ENCODE peak calls at places on chromosomes 7 and 10, in seven cellular contexts. C is HCT116, R is ovary, T is esophagus squamous epithelium, Q is IMR-90, U is suprapubic skin, B is tibial nerve. L is an unnamed sample.

GRCh38 chr7:149729586-149729982 is 43.8 kb downstream of the ZNF467 start:
- DNase-seq in T (no peak), R (no peak), B (no peak), Q (no peak), U (no peak), C (no peak), L (no peak)

GRCh38 chr7:153021542-153021941 is 262.0 kb downstream of the ACTR3B start:
- DNase-seq in U (no peak), B (no peak), C (no peak), R (no peak), Q (no peak), T (no peak), L (no peak)

GRCh38 chr7:157943561-157943960 is 606.8 kb downstream of the DNAJB6 start:
- DNase-seq in Q (no peak), R (no peak), B (no peak), U (no peak), C (no peak), T (no peak), L (no peak)

GRCh38 chr10:74391786-74392185 is 240.8 kb downstream of the ADK start:
- DNase-seq in C (no peak), T (no peak), B (no peak), Q (no peak), R (no peak), U (no peak), L (no peak)

GRCh38 chr7:105881439-105881838 is 5.0 kb upstream of the ATXN7L1 start:
- DNase-seq in U (no peak), B (no peak), C (no peak), R (no peak), Q (no peak), T (no peak), L (no peak)

GRCh38 chr7:96800824-96801223 is 91.2 kb upstream of the SEM1 start:
- DNase-seq in C (no peak), Q (no peak), R (no peak), B (no peak), T (no peak), U (no peak), L (no peak)

GRCh38 chr10:62048919-62049636 is 147.6 kb downstream of the ARID5B start:
- DNase-seq in R (peak), Q (peak), B (peak), U (peak), C (no peak), T (peak), L (peak)

GRCh38 chr7:34100661-34101060 is 195.3 kb downstream of the BMPER start:
- DNase-seq in B (no peak), T (no peak), R (no peak), Q (no peak), C (no peak), U (no peak), L (no peak)

GRCh38 chr7:140726304-140726703 is 29.8 kb downstream of the NDUFB2 start:
- DNase-seq in U (no peak), C (peak), T (no peak), Q (peak), R (no peak), B (no peak), L (no peak)

GRCh38 chr10:86710987-86711236 is 42.6 kb downstream of the LDB3 start:
- DNase-seq in Q (no peak), B (no peak), C (no peak), T (no peak), U (no peak), R (no peak), L (no peak)

GRCh38 chr10:11168423-11169100 is 150.9 kb downstream of the CELF2 start:
- DNase-seq in R (no peak), B (no peak), T (no peak), C (no peak), Q (no peak), U (no peak), L (no peak)

GRCh38 chr10:11164806-11165590 is 147.3 kb downstream of the CELF2 start:
- DNase-seq in T (no peak), U (peak), C (no peak), R (peak), B (peak), Q (peak), L (peak)

GRCh38 chr10:11167233-11167979 is 149.7 kb downstream of the CELF2 start:
- DNase-seq in B (no peak), R (no peak), Q (no peak), U (no peak), T (no peak), C (no peak), L (no peak)

GRCh38 chr10:11163990-11164805 is 146.5 kb downstream of the CELF2 start:
- DNase-seq in Q (no peak), R (no peak), U (no peak), C (no peak), B (no peak), T (no peak), L (no peak)

DNA sequence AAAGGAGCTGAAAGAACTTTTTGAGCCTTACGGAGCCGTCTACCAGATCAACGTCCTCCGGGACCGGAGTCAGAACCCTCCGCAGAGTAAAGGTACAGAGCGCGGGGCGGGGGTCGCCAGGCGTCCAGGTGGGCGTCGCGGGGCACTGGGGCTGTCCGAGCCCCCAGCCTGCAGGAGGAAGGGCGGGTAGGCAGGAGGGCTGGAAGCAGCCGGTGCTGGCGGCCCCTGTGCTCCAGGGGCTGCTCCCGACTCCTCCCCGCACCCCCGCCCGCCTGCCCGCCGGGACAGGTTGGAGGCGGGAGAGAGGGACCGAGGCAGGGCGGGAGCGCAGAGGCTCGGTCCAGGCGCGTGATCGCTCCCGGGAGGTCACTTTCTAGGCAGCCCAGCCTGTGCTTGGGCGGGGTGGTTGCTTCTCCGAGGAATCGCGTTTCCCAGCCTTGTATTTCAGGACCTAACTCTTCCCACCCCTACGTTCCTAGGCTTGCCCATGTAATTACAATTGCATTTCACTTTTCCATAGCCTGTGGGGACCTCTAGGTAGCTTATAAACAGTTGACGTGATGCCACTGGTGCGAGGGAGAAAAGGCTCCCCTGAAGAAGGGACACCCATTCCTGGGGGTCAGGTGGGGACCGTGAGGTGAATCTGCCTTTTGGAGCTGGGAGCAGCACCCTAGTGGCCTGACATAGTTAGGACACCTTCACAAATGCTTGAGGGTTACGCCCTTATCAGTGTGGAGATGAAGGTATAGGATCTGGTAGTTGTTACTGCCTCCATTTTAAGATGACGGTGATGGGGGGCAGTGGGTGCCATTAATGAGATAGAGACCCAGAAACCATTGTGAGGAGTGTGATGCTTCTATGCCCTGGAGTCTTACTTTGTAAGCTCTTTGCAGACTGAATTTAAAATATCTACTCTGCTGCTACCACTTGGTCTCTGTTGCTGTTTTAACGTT is 148.2 kb downstream of the CELF2 start:
- DNase-seq in C (no peak), B (peak), Q (no peak), U (peak), T (no peak), R (peak), L (peak)
- TF ChIP-seq POLR2A in C (no peak), B (peak), Q (no peak), U (no peak), T (no peak), R (peak), L (no peak)

DNA sequence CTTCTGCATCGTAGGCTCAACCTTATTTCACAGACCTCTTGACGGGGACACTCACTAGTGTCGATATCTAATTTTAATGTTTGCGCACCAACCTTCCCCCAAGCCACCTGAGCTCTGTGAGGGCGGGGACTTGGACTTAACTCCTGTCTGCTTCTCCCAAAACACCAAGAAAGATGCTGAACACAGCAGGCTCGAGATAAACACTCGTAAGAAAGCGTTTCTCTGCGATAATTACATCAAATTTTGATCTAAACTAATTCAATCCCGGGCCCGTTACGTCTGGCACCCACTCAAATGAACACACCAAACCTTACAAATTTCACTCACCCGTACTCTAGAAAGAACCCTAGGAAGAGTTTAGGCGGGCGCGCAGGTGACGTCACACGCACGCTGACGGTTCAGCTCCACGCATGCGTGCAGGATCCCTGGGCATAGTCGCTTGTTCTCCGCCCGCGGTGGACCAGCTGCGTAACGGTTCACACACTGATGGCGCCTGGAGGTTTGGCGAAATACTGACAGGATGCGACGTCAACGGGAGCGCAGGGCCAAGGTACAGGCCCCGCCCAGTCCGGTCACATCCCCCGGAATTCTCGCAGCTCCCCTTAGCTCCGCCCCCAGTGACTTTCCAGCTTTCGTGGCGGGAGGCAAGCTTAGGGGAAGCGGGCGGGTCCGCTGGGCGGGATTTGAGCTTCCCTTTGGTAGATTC is at the start of gene POT1:
- DNase-seq in T (peak), R (peak), Q (peak), C (peak), B (peak), U (peak), L (peak)
- TF ChIP-seq POLR2A in T (no peak), R (peak), Q (peak), C (peak), B (no peak), U (no peak), L (peak)

GRCh38 chr7:123562121-123562520 is 4.5 kb upstream of the NDUFA5 start:
- DNase-seq in T (no peak), U (no peak), C (no peak), B (no peak), Q (no peak), R (no peak), L (no peak)
- TF ChIP-seq POLR2A in T (no peak), U (no peak), C (no peak), B (no peak), Q (no peak), R (no peak), L (no peak)

DNA sequence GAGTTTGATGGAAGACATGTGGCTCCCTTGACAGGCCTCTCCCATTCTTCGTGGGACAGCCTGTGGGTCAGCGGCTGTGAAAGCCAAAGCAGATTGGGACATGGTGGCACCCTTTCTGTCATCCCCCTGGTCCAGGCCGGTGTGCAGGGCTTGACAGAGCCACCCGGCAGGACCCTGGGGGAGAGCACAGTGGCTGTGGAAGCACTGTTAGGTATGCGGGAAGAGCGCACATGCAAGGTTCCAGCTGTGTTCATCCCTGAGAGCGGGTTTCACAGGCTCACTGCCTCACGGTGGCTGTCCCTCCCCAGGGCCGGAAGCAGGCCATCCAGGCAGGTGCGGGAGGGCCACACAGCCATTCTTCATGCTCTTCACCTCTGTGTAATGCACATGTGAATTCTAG is 29.8 kb downstream of the SHH start:
- DNase-seq in C (no peak), U (peak), T (no peak), B (no peak), R (no peak), Q (no peak), L (no peak)
- TF ChIP-seq POLR2A in C (no peak), U (no peak), T (no peak), B (no peak), R (no peak), Q (no peak), L (no peak)

GRCh38 chr7:22890773-22891172 is 68.1 kb upstream of the TOMM7 start:
- DNase-seq in C (no peak), Q (no peak), U (no peak), T (no peak), B (no peak), R (no peak), L (no peak)

GRCh38 chr7:22884911-22885823 is 62.5 kb upstream of the TOMM7 start:
- DNase-seq in B (no peak), U (no peak), T (no peak), R (no peak), Q (peak), C (no peak), L (no peak)

GRCh38 chr7:22885824-22886255 is 63.2 kb upstream of the TOMM7 start:
- DNase-seq in U (no peak), R (no peak), Q (peak), B (no peak), T (no peak), C (no peak), L (no peak)
- TF ChIP-seq POLR2A in U (no peak), R (no peak), Q (no peak), B (no peak), T (no peak), C (no peak), L (no peak)

DNA sequence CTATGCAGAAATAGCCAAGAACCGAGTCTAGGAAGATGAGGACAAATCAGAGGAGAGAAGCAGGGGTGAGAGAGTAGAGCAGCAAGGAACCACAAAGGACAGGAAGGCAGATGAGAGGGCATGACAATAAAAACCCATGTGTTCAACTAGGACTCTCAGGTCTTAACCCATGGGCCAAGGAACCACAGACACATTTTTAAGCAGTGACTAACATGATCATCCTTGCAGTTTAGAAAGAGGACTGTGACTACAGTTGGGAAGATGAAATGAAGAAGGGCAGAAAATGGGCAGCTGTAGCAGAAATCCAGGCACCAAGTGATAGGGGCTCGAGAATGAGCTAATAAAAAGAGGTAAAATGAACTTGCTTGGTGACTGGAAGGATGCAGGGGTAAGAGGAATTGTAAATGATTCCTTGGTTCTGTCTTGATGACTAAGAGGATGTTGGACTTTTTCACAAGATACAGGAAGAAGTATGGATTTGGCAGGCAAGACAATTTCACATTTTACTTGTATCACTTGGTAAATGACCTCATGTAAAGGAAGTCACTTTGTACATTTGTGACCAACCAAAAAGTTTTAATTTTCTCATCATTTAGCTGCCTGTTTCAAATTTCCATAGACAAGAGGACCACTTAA is 22.8 kb downstream of the SGMS1 start:
- DNase-seq in R (no peak), Q (peak), B (no peak), T (no peak), C (no peak), U (no peak), L (no peak)
- TF ChIP-seq POLR2A in R (no peak), Q (no peak), B (no peak), T (no peak), C (no peak), U (no peak), L (no peak)

GRCh38 chr7:143395187-143396149 is 13.2 kb downstream of the EPHA1 start:
- DNase-seq in T (no peak), R (no peak), Q (no peak), U (no peak), B (no peak), C (no peak), L (no peak)
- TF ChIP-seq POLR2A in T (no peak), R (no peak), Q (no peak), U (no peak), B (no peak), C (no peak), L (no peak)

GRCh38 chr10:102449321-102450123 is 1.8 kb downstream of the C10orf95 start:
- DNase-seq in R (peak), U (peak), B (peak), T (peak), C (peak), Q (no peak), L (no peak)

GRCh38 chr10:102451105-102451969 is at the start of gene C10orf95:
- DNase-seq in C (no peak), U (no peak), T (no peak), Q (no peak), B (no peak), R (peak), L (no peak)

GRCh38 chr10:102452672-102453340 is 1.5 kb upstream of the C10orf95 start:
- DNase-seq in R (no peak), B (peak), U (no peak), C (peak), Q (peak), T (no peak), L (peak)

GRCh38 chr10:102450374-102451104 is 804 bp downstream of the C10orf95 start:
- DNase-seq in Q (peak), C (peak), U (peak), R (peak), B (peak), T (peak), L (peak)

DNA sequence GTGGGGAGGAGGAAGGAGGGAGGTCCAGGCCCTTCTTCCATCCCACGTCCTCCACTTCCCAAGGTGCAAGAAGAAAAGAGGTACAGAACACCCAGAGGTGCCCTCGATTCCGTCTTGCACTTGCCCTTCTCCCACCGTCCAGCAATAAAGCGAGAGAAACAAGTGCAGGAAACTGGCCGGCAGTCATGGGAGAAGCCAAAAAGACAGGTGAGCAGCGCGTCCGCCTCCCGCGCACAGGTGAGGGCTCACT is 1.3 kb downstream of the C10orf95 start:
- DNase-seq in U (no peak), T (no peak), B (no peak), R (no peak), Q (no peak), C (no peak), L (no peak)
- TF ChIP-seq POLR2A in U (no peak), T (no peak), B (no peak), R (no peak), Q (no peak), C (no peak), L (no peak)

GRCh38 chr10:119872610-119872859 is at the start of gene MCMBP:
- DNase-seq in C (no peak), B (no peak), R (no peak), Q (no peak), T (no peak), U (no peak), L (no peak)
- TF ChIP-seq POLR2A in C (peak), B (no peak), R (peak), Q (no peak), T (no peak), U (no peak), L (peak)